ENCODE peak calls at places on chromosomes 5 and 9, in six cellular contexts. G, J, F, X, E and P are unnamed samples.

GRCh38 chr5:107247427-107247826 is 423.3 kb downstream of the EFNA5 start:
- DNase-seq in E (no peak), F (no peak), G (no peak), X (peak; percentile 6), J (no peak), P (no peak)

GRCh38 chr5:153678617-153679329 is 188.3 kb downstream of the GRIA1 start:
- DNase-seq in G (no peak), X (no peak), F (no peak), J (no peak), E (no peak), P (no peak)

GRCh38 chr9:2163231-2163885 is 148.2 kb downstream of the SMARCA2 start:
- DNase-seq in X (no peak), G (no peak), J (no peak), E (no peak), F (no peak), P (no peak)

GRCh38 chr5:140423609-140424008 is 22.0 kb downstream of the ANKHD1 start:
- DNase-seq in X (no peak), F (no peak), E (no peak), G (no peak), J (no peak), P (no peak)

GRCh38 chr9:93824386-93825294 is 130.5 kb downstream of the BARX1 start:
- DNase-seq in E (no peak), X (no peak), F (no peak), J (no peak), G (no peak), P (no peak)

GRCh38 chr5:151699071-151699901 is 12.6 kb upstream of the SPARC start:
- DNase-seq in J (no peak), F (no peak), E (no peak), G (no peak), X (peak; percentile 98), P (no peak)

GRCh38 chr5:14450055-14450524 is 131.5 kb upstream of the OTULINL start:
- DNase-seq in X (peak; percentile 99), E (no peak), J (no peak), G (no peak), F (no peak), P (no peak)

GRCh38 chr5:133147411-133147810 is 95.6 kb downstream of the HSPA4 start:
- DNase-seq in E (no peak), F (peak; percentile 53), G (no peak), J (no peak), X (no peak), P (no peak)

GRCh38 chr5:67165524-67166459 is 30.8 kb downstream of the CD180 start:
- DNase-seq in G (no peak), F (peak; percentile 93), X (peak; percentile 92), J (peak; percentile 89), E (peak; percentile 59), P (no peak)

GRCh38 chr5:32144637-32145207 is 29.4 kb downstream of the GOLPH3 start:
- DNase-seq in F (no peak), X (no peak), G (no peak), J (no peak), E (no peak), P (no peak)

GRCh38 chr5:20360243-20360642 is 372.2 kb upstream of the CDH18 start:
- DNase-seq in J (no peak), X (no peak), E (no peak), F (no peak), G (peak; percentile 66), P (peak; percentile 93)

GRCh38 chr5:142280066-142281011 is 44.5 kb downstream of the SPRY4 start:
- DNase-seq in F (no peak), E (peak; percentile 22), G (no peak), J (no peak), X (no peak), P (no peak)

GRCh38 chr5:135644816-135645215 is 66.0 kb upstream of the CXCL14 start:
- DNase-seq in G (no peak), E (no peak), X (no peak), J (no peak), F (no peak), P (no peak)

GRCh38 chr5:62585751-62586150 is 7.1 kb downstream of the LRRC70 start:
- DNase-seq in E (no peak), F (no peak), X (no peak), G (no peak), J (no peak), P (no peak)

GRCh38 chr9:129482521-129483466 is 138.1 kb downstream of the C9orf50 start:
- DNase-seq in J (no peak), E (peak; percentile 65), G (peak; percentile 62), F (peak; percentile 73), X (peak; percentile 98), P (peak; percentile 68)

GRCh38 chr9:2570615-2571479 is 50.7 kb upstream of the VLDLR start:
- DNase-seq in X (peak; percentile 45), F (peak; percentile 98), E (peak; percentile 69), J (no peak), G (peak; percentile 37), P (peak; percentile 40)

GRCh38 chr5:125348221-125348692 is 601.8 kb upstream of the ZNF608 start:
- DNase-seq in X (peak; percentile 15), J (no peak), F (no peak), E (no peak), G (peak; percentile 24), P (peak; percentile 71)

GRCh38 chr5:171574374-171574773 is 154.9 kb downstream of the FGF18 start:
- DNase-seq in G (no peak), E (no peak), J (no peak), X (no peak), F (no peak), P (no peak)

GRCh38 chr5:172114875-172115422 is 73.1 kb downstream of the STK10 start:
- DNase-seq in E (no peak), F (no peak), J (peak; percentile 96), G (no peak), X (no peak), P (no peak)

GRCh38 chr9:112945620-112946208 is 55.0 kb upstream of the SLC46A2 start:
- DNase-seq in E (no peak), J (no peak), F (peak; percentile 14), X (no peak), G (no peak), P (no peak)